ENCODE peak calls at places on chromosomes 1 and 21, in seven cellular contexts. One of them, this sample, is unnamed.

GRCh38 chr1:227518876-227519275 is 44.5 kb upstream of the ZNF678 start:
- DNase-seq in SK-MEL-5: no peak
- DNase-seq in fibroblast of lung: no peak
- DNase-seq in ELF-1: no peak
- DNase-seq in SHP77: no peak
- DNase-seq in cardiac muscle cell: no peak
- DNase-seq in anterior cingulate cortex: no peak
- DNase-seq in this sample: no peak

GRCh38 chr1:17585266-17585987 is 45.9 kb downstream of the ARHGEF10L start:
- DNase-seq in SHP77: no peak
- DNase-seq in ELF-1: no peak
- DNase-seq in fibroblast of lung: no peak
- DNase-seq in cardiac muscle cell: no peak
- DNase-seq in anterior cingulate cortex: no peak
- DNase-seq in SK-MEL-5: no peak
- DNase-seq in this sample: no peak

GRCh38 chr1:68016364-68016763 is 34.1 kb downstream of the DIRAS3 start:
- DNase-seq in anterior cingulate cortex: no peak
- DNase-seq in SK-MEL-5: no peak
- DNase-seq in ELF-1: no peak
- DNase-seq in fibroblast of lung: peak
- DNase-seq in SHP77: no peak
- DNase-seq in cardiac muscle cell: no peak
- DNase-seq in this sample: no peak

GRCh38 chr1:182598296-182598695 is 5.9 kb downstream of the RGS16 start:
- DNase-seq in anterior cingulate cortex: no peak
- DNase-seq in ELF-1: no peak
- DNase-seq in SHP77: no peak
- DNase-seq in SK-MEL-5: no peak
- DNase-seq in fibroblast of lung: no peak
- DNase-seq in cardiac muscle cell: no peak
- DNase-seq in this sample: no peak

GRCh38 chr1:41915786-41916571 is 2.7 kb downstream of the HIVEP3 start:
- DNase-seq in fibroblast of lung: no peak
- DNase-seq in SK-MEL-5: no peak
- DNase-seq in cardiac muscle cell: no peak
- DNase-seq in anterior cingulate cortex: no peak
- DNase-seq in SHP77: peak
- DNase-seq in ELF-1: no peak
- DNase-seq in this sample: no peak

GRCh38 chr21:44285102-44285501 is 574 bp upstream of the AIRE start:
- DNase-seq in fibroblast of lung: no peak
- DNase-seq in cardiac muscle cell: no peak
- DNase-seq in SK-MEL-5: no peak
- DNase-seq in ELF-1: no peak
- DNase-seq in SHP77: no peak
- DNase-seq in anterior cingulate cortex: no peak
- DNase-seq in this sample: no peak

GRCh38 chr1:18881642-18882431 is 20.5 kb downstream of the ALDH4A1 start:
- DNase-seq in anterior cingulate cortex: no peak
- DNase-seq in SK-MEL-5: no peak
- DNase-seq in ELF-1: no peak
- DNase-seq in fibroblast of lung: no peak
- DNase-seq in cardiac muscle cell: no peak
- DNase-seq in SHP77: no peak
- DNase-seq in this sample: no peak

GRCh38 chr1:221868894-221869293 is 127.0 kb upstream of the DUSP10 start:
- DNase-seq in anterior cingulate cortex: no peak
- DNase-seq in SK-MEL-5: no peak
- DNase-seq in cardiac muscle cell: no peak
- DNase-seq in ELF-1: no peak
- DNase-seq in SHP77: no peak
- DNase-seq in fibroblast of lung: peak
- DNase-seq in this sample: no peak

GRCh38 chr1:67555487-67556296 is 125.5 kb upstream of the SERBP1 start:
- DNase-seq in fibroblast of lung: no peak
- DNase-seq in SK-MEL-5: no peak
- DNase-seq in anterior cingulate cortex: peak
- DNase-seq in ELF-1: peak
- DNase-seq in cardiac muscle cell: peak
- DNase-seq in SHP77: no peak
- DNase-seq in this sample: no peak

GRCh38 chr1:112674986-112675727 is 698 bp downstream of the MOV10 start:
- DNase-seq in cardiac muscle cell: peak
- DNase-seq in anterior cingulate cortex: peak
- DNase-seq in SHP77: peak
- DNase-seq in fibroblast of lung: peak
- DNase-seq in SK-MEL-5: peak
- DNase-seq in ELF-1: peak
- DNase-seq in this sample: peak

GRCh38 chr1:169078163-169078883 is 28.2 kb upstream of the ATP1B1 start:
- DNase-seq in cardiac muscle cell: no peak
- DNase-seq in fibroblast of lung: no peak
- DNase-seq in SHP77: no peak
- DNase-seq in ELF-1: no peak
- DNase-seq in anterior cingulate cortex: no peak
- DNase-seq in SK-MEL-5: no peak
- DNase-seq in this sample: no peak

GRCh38 chr21:46457801-46458314 is 833 bp upstream of the DIP2A start:
- DNase-seq in SK-MEL-5: peak
- DNase-seq in fibroblast of lung: peak
- DNase-seq in SHP77: no peak
- DNase-seq in anterior cingulate cortex: no peak
- DNase-seq in ELF-1: no peak
- DNase-seq in cardiac muscle cell: peak
- DNase-seq in this sample: no peak

GRCh38 chr1:109963864-109964263 is 20.7 kb upstream of the AHCYL1 start:
- DNase-seq in SK-MEL-5: no peak
- DNase-seq in anterior cingulate cortex: no peak
- DNase-seq in SHP77: no peak
- DNase-seq in cardiac muscle cell: no peak
- DNase-seq in fibroblast of lung: peak
- DNase-seq in ELF-1: no peak
- DNase-seq in this sample: no peak

GRCh38 chr1:158203693-158204457 is 23.2 kb downstream of the CD1D start:
- DNase-seq in ELF-1: no peak
- DNase-seq in fibroblast of lung: peak
- DNase-seq in cardiac muscle cell: peak
- DNase-seq in SK-MEL-5: peak
- DNase-seq in anterior cingulate cortex: no peak
- DNase-seq in SHP77: peak
- DNase-seq in this sample: peak

GRCh38 chr1:159981351-159982055 is 27.5 kb upstream of the SLAMF9 start:
- DNase-seq in ELF-1: no peak
- DNase-seq in fibroblast of lung: no peak
- DNase-seq in SK-MEL-5: no peak
- DNase-seq in cardiac muscle cell: no peak
- DNase-seq in anterior cingulate cortex: no peak
- DNase-seq in SHP77: no peak
- DNase-seq in this sample: no peak

GRCh38 chr1:166119678-166120077 is 47.1 kb downstream of the FAM78B start:
- DNase-seq in fibroblast of lung: no peak
- DNase-seq in SK-MEL-5: no peak
- DNase-seq in SHP77: no peak
- DNase-seq in ELF-1: no peak
- DNase-seq in cardiac muscle cell: no peak
- DNase-seq in anterior cingulate cortex: no peak
- DNase-seq in this sample: no peak

GRCh38 chr1:159595006-159595405 is 7.4 kb downstream of the APCS start:
- DNase-seq in ELF-1: no peak
- DNase-seq in SK-MEL-5: no peak
- DNase-seq in anterior cingulate cortex: no peak
- DNase-seq in cardiac muscle cell: no peak
- DNase-seq in fibroblast of lung: no peak
- DNase-seq in SHP77: no peak
- DNase-seq in this sample: no peak

GRCh38 chr1:83999316-83999819 is 436 bp upstream of the TTLL7 start:
- DNase-seq in cardiac muscle cell: peak
- DNase-seq in SHP77: peak
- DNase-seq in anterior cingulate cortex: peak
- DNase-seq in ELF-1: peak
- DNase-seq in SK-MEL-5: peak
- DNase-seq in fibroblast of lung: peak
- DNase-seq in this sample: peak